ENCODE peak calls at places on chromosomes 13 and 19, in six cellular contexts. One of them, this sample, is unnamed. For H3K4me1 and H3K9me3, the result is how much of the 10 kb centered on the place peaks cover.

GRCh38 chr13:60158321-60158801 is 5.4 kb downstream of the DIAPH3 start:
- DNase-seq in pancreas: no peak
- DNase-seq in uterus: no peak
- DNase-seq in upper lobe of right lung: no peak
- DNase-seq in hepatocyte: no peak
- DNase-seq in prostate gland: no peak
- DNase-seq in this sample: no peak

GRCh38 chr13:45718992-45719391 is 16.9 kb downstream of the CBY2 start:
- DNase-seq in pancreas: no peak
- DNase-seq in uterus: no peak
- DNase-seq in upper lobe of right lung: no peak
- DNase-seq in hepatocyte: no peak
- DNase-seq in prostate gland: no peak
- DNase-seq in this sample: peak

GRCh38 chr19:2270157-2270571 is 11.8 kb downstream of the PEAK3 start:
- DNase-seq in pancreas: peak
- DNase-seq in uterus: peak
- DNase-seq in upper lobe of right lung: peak
- DNase-seq in hepatocyte: peak
- DNase-seq in prostate gland: no peak
- DNase-seq in this sample: no peak

GRCh38 chr13:93218583-93218982 is 8.0 kb upstream of the GPC6 start:
- DNase-seq in pancreas: no peak
- DNase-seq in uterus: no peak
- DNase-seq in upper lobe of right lung: no peak
- DNase-seq in hepatocyte: no peak
- DNase-seq in prostate gland: no peak
- DNase-seq in this sample: no peak

GRCh38 chr19:30224689-30225606 is 147.2 kb upstream of the ZNF536 start:
- DNase-seq in pancreas: no peak
- DNase-seq in uterus: no peak
- DNase-seq in upper lobe of right lung: no peak
- DNase-seq in hepatocyte: peak
- DNase-seq in prostate gland: no peak
- DNase-seq in this sample: peak

GRCh38 chr13:65825039-65825438 is 1405.1 kb downstream of the PCDH9 start:
- DNase-seq in pancreas: no peak
- DNase-seq in uterus: no peak
- DNase-seq in upper lobe of right lung: no peak
- DNase-seq in hepatocyte: no peak
- DNase-seq in prostate gland: no peak
- DNase-seq in this sample: no peak

GRCh38 chr13:25980255-25980654 is 71.6 kb downstream of the SHISA2 start:
- DNase-seq in pancreas: no peak
- DNase-seq in uterus: no peak
- DNase-seq in upper lobe of right lung: no peak
- DNase-seq in hepatocyte: no peak
- DNase-seq in prostate gland: no peak
- DNase-seq in this sample: peak

GRCh38 chr19:36128392-36128736 is 11.5 kb upstream of the CAPNS1 start:
- DNase-seq in pancreas: no peak
- DNase-seq in uterus: no peak
- DNase-seq in upper lobe of right lung: no peak
- DNase-seq in hepatocyte: peak
- DNase-seq in prostate gland: no peak
- DNase-seq in this sample: no peak

GRCh38 chr13:76937416-76937815 is 10.9 kb upstream of the ACOD1 start:
- DNase-seq in pancreas: no peak
- DNase-seq in uterus: no peak
- DNase-seq in upper lobe of right lung: no peak
- DNase-seq in hepatocyte: peak
- DNase-seq in prostate gland: no peak
- DNase-seq in this sample: no peak

GRCh38 chr19:12668937-12669271 is 2.3 kb downstream of the WDR83 start:
- DNase-seq in pancreas: no peak
- DNase-seq in uterus: peak
- DNase-seq in upper lobe of right lung: peak
- DNase-seq in hepatocyte: peak
- DNase-seq in prostate gland: peak
- DNase-seq in this sample: peak

GRCh38 chr19:45798995-45799517 is 6.4 kb upstream of the DMWD start:
- DNase-seq in pancreas: peak
- DNase-seq in uterus: peak
- DNase-seq in upper lobe of right lung: no peak
- DNase-seq in hepatocyte: peak
- DNase-seq in prostate gland: no peak
- DNase-seq in this sample: peak

GRCh38 chr19:13768510-13768909 is 4.2 kb downstream of the MRI1 start:
- DNase-seq in pancreas: no peak
- DNase-seq in uterus: no peak
- DNase-seq in upper lobe of right lung: no peak
- DNase-seq in hepatocyte: no peak
- DNase-seq in prostate gland: no peak
- DNase-seq in this sample: no peak

GRCh38 chr13:77507931-77508776 is 27.4 kb upstream of the SCEL start:
- DNase-seq in pancreas: no peak
- DNase-seq in uterus: no peak
- DNase-seq in upper lobe of right lung: no peak
- DNase-seq in hepatocyte: no peak
- DNase-seq in prostate gland: peak
- DNase-seq in this sample: no peak

GRCh38 chr19:51735759-51736449 is 12.1 kb upstream of the HAS1 start:
- DNase-seq in pancreas: no peak
- DNase-seq in uterus: no peak
- DNase-seq in upper lobe of right lung: peak
- DNase-seq in hepatocyte: no peak
- DNase-seq in prostate gland: no peak
- DNase-seq in this sample: no peak

GRCh38 chr19:33394006-33394722 is 20.7 kb downstream of the CEBPG start:
- DNase-seq in pancreas: peak
- DNase-seq in uterus: peak
- DNase-seq in upper lobe of right lung: peak
- DNase-seq in hepatocyte: no peak
- DNase-seq in prostate gland: no peak
- DNase-seq in this sample: peak

GRCh38 chr13:65914707-65915106 is 1315.4 kb downstream of the PCDH9 start:
- DNase-seq in pancreas: no peak
- DNase-seq in uterus: no peak
- DNase-seq in upper lobe of right lung: no peak
- DNase-seq in hepatocyte: no peak
- DNase-seq in prostate gland: no peak
- DNase-seq in this sample: no peak

GRCh38 chr13:35157143-35157755 is 215.2 kb downstream of the NBEA start:
- DNase-seq in pancreas: no peak
- DNase-seq in uterus: no peak
- DNase-seq in upper lobe of right lung: no peak
- DNase-seq in hepatocyte: peak
- DNase-seq in prostate gland: peak
- DNase-seq in this sample: peak

GRCh38 chr13:25067054-25067453 is 28.9 kb upstream of the PABPC3 start:
- DNase-seq in pancreas: no peak
- DNase-seq in uterus: no peak
- DNase-seq in upper lobe of right lung: no peak
- DNase-seq in hepatocyte: no peak
- DNase-seq in prostate gland: no peak
- DNase-seq in this sample: no peak

GRCh38 chr13:46097015-46097414 is 7.8 kb downstream of the CPB2 start:
- DNase-seq in pancreas: no peak
- DNase-seq in uterus: no peak
- DNase-seq in upper lobe of right lung: no peak
- DNase-seq in hepatocyte: no peak
- DNase-seq in prostate gland: no peak
- DNase-seq in this sample: no peak

DNA sequence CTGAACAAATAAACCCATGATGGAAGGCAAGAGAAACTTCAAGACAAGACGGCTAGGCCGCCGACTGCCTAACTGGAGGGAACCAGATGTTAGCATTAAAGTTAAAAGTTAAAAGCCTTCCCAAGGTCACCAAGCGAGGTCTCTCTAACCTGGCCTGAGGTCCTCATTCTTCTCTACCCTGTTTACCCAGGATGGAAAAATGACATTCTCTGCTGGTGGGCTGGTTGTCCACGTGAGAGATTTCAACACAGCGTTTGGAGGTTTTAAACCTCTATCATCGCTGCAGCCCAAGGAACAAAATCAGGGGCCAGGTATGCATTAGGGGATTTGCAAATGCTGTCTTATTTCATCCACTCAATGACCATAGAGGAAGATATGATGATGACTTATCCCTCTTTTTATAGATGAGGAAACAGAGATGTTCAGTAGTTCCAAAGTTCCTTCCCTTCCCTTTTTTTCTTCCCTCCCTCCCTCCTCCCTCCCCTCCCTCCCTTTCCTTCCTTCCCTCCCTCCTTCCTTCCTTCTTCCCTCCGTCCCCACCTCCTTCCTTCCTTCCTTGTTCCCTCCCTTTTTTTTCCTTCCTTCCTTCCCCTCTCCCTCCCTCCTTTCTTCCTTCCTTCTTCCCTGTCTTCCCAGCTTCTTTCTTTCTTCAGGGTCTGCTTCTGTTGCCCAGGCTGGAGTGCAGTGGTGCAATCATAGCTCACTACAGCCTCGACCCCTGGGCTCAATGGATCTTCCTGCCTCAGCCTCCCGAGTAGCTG is 79.7 kb downstream of the INSR start:
- DNase-seq in pancreas: no peak
- DNase-seq in uterus: no peak
- DNase-seq in upper lobe of right lung: no peak
- DNase-seq in hepatocyte: no peak
- DNase-seq in prostate gland: no peak
- DNase-seq in this sample: no peak
- H3K4me1 ChIP-seq in pancreas: under half
- H3K4me1 ChIP-seq in uterus: under half
- H3K4me1 ChIP-seq in upper lobe of right lung: under half
- H3K4me1 ChIP-seq in hepatocyte: under half
- H3K4me1 ChIP-seq in prostate gland: under half
- H3K4me1 ChIP-seq in this sample: under half

GRCh38 chr13:99905224-99905623 is 66.3 kb downstream of the ZIC5 start:
- DNase-seq in pancreas: no peak
- DNase-seq in uterus: no peak
- DNase-seq in upper lobe of right lung: no peak
- DNase-seq in hepatocyte: no peak
- DNase-seq in prostate gland: no peak
- DNase-seq in this sample: no peak
- H3K9me3 ChIP-seq in pancreas: under half
- H3K9me3 ChIP-seq in uterus: under half
- H3K9me3 ChIP-seq in upper lobe of right lung: under half
- H3K9me3 ChIP-seq in hepatocyte: under half
- H3K9me3 ChIP-seq in prostate gland: under half
- H3K9me3 ChIP-seq in this sample: under half

GRCh38 chr13:61470801-61471200 is 55.2 kb upstream of the PCDH20 start:
- DNase-seq in pancreas: no peak
- DNase-seq in uterus: no peak
- DNase-seq in upper lobe of right lung: no peak
- DNase-seq in hepatocyte: no peak
- DNase-seq in prostate gland: no peak
- DNase-seq in this sample: no peak
- H3K4me1 ChIP-seq in pancreas: under half
- H3K4me1 ChIP-seq in uterus: under half
- H3K4me1 ChIP-seq in upper lobe of right lung: under half
- H3K4me1 ChIP-seq in hepatocyte: under half
- H3K4me1 ChIP-seq in prostate gland: under half
- H3K4me1 ChIP-seq in this sample: under half

GRCh38 chr19:53492153-53492552 is 24.6 kb downstream of the ZNF813 start:
- DNase-seq in pancreas: no peak
- DNase-seq in uterus: no peak
- DNase-seq in upper lobe of right lung: no peak
- DNase-seq in hepatocyte: no peak
- DNase-seq in prostate gland: no peak
- DNase-seq in this sample: no peak
- H3K9me3 ChIP-seq in pancreas: under half
- H3K9me3 ChIP-seq in uterus: under half
- H3K9me3 ChIP-seq in upper lobe of right lung: under half
- H3K9me3 ChIP-seq in hepatocyte: under half
- H3K9me3 ChIP-seq in prostate gland: under half
- H3K9me3 ChIP-seq in this sample: under half

GRCh38 chr13:99976502-99977115 is 5.0 kb upstream of the ZIC2 start:
- DNase-seq in pancreas: no peak
- DNase-seq in uterus: no peak
- DNase-seq in upper lobe of right lung: no peak
- DNase-seq in hepatocyte: no peak
- DNase-seq in prostate gland: no peak
- DNase-seq in this sample: no peak
- H3K4me1 ChIP-seq in pancreas: under half
- H3K4me1 ChIP-seq in uterus: under half
- H3K4me1 ChIP-seq in upper lobe of right lung: under half
- H3K4me1 ChIP-seq in hepatocyte: under half
- H3K4me1 ChIP-seq in prostate gland: under half
- H3K4me1 ChIP-seq in this sample: under half

DNA sequence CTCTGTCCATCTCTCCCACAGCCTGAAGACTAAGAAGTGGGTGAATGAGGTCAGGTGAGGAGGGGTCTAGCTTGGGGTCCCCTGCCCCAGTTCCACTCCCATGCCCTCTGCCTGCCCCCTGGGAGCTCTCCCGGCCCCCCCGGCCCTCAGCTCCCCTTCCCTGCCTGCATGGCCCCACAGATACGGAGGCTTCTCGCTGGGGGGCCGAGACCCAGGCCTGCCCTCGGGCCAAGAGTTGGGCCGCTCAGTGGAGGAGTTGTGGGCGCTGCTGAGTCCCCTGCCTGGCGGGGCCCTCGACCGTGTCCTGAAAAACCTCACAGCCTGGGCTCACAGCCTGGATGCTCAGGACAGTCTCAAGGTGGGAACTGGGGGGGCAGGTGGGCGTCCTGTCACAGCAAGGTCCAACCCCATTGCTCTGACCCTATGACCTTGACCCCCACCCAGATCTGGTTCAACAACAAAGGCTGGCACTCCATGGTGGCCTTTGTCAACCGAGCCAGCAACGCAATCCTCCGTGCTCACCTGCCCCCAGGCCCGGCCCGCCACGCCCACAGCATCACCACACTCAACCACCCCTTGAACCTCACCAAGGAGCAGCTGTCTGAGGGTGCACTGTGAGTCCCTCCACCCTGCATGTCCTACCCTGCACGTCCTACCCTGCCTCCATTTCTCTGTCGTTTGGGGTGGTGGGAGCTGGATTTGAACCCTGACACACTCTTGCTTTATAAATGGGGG is 10.9 kb upstream of the ARHGAP45 start:
- DNase-seq in pancreas: no peak
- DNase-seq in uterus: no peak
- DNase-seq in upper lobe of right lung: no peak
- DNase-seq in hepatocyte: no peak
- DNase-seq in prostate gland: no peak
- DNase-seq in this sample: no peak
- H3K9me3 ChIP-seq in pancreas: under half
- H3K9me3 ChIP-seq in uterus: under half
- H3K9me3 ChIP-seq in upper lobe of right lung: under half
- H3K9me3 ChIP-seq in hepatocyte: under half
- H3K9me3 ChIP-seq in prostate gland: under half
- H3K9me3 ChIP-seq in this sample: under half

DNA sequence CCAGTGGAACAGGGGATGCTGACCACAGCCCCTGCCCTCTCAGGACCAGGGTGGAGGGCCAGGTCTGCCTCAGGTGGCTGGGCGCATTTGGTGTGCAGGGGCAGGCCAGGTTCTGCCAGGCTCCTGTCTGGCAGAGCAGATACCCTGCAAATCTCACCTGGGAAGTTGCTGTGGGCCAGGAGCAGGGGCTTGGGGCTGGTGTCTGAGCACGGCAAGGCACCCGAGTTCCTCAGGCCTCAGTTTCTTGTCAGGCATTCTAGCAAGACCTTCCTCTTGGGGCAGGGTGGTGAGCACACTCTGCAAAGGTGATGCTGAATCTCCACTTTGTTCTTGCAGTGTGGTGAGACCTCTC is 1.1 kb downstream of the CRTC1 start:
- DNase-seq in pancreas: no peak
- DNase-seq in uterus: no peak
- DNase-seq in upper lobe of right lung: no peak
- DNase-seq in hepatocyte: no peak
- DNase-seq in prostate gland: no peak
- DNase-seq in this sample: no peak
- H3K4me1 ChIP-seq in pancreas: under half
- H3K4me1 ChIP-seq in uterus: under half
- H3K4me1 ChIP-seq in upper lobe of right lung: under half
- H3K4me1 ChIP-seq in hepatocyte: under half
- H3K4me1 ChIP-seq in prostate gland: under half
- H3K4me1 ChIP-seq in this sample: under half